ENCODE peak calls at places on chromosomes 16 and 17, in ten cellular contexts. C, P, R, H, Z, I, X, E, Y and F are unnamed samples. For H3K27me3, the result is how much of the 10 kb centered on the place peaks cover.

GRCh38 chr17:67751101-67752074 is 33.7 kb downstream of the NOL11 start:
- DNase-seq in C (no peak), P (no peak), R (no peak), H (no peak), Z (no peak), I (no peak), X (no peak), E (no peak), Y (no peak), F (no peak)

GRCh38 chr17:32341857-32342602 is at the start of gene C17orf75:
- DNase-seq in C (peak), P (peak), R (peak), H (peak), Z (peak), I (peak), X (peak), E (peak), Y (peak), F (peak)

GRCh38 chr16:86410076-86410475 is 100.3 kb upstream of the FOXF1 start:
- DNase-seq in C (no peak), P (no peak), R (no peak), H (no peak), Z (no peak), I (no peak), X (no peak), E (no peak), Y (no peak), F (no peak)

GRCh38 chr16:81632392-81633146 is 146.5 kb upstream of the PLCG2 start:
- DNase-seq in C (no peak), P (peak), R (peak), H (no peak), Z (no peak), I (no peak), X (no peak), E (no peak), Y (no peak), F (peak)

GRCh38 chr16:49016461-49016860 is 265.2 kb downstream of the CBLN1 start:
- DNase-seq in C (no peak), P (no peak), R (no peak), H (no peak), Z (no peak), I (no peak), X (no peak), E (no peak), Y (no peak), F (no peak)

GRCh38 chr17:78179372-78179771 is 7.5 kb downstream of the TK1 start:
- DNase-seq in C (no peak), P (peak), R (no peak), H (no peak), Z (no peak), I (peak), X (no peak), E (no peak), Y (no peak), F (peak)

GRCh38 chr17:9240659-9241370 is 219.5 kb downstream of the NTN1 start:
- DNase-seq in C (peak), P (peak), R (no peak), H (no peak), Z (no peak), I (peak), X (peak), E (peak), Y (peak), F (peak)

GRCh38 chr16:84176192-84177053 is 10.4 kb downstream of the TAF1C start:
- DNase-seq in C (no peak), P (no peak), R (no peak), H (no peak), Z (no peak), I (no peak), X (no peak), E (no peak), Y (no peak), F (no peak)

GRCh38 chr16:88957887-88958577 is 19.0 kb downstream of the CBFA2T3 start:
- DNase-seq in C (no peak), P (peak), R (no peak), H (no peak), Z (no peak), I (no peak), X (peak), E (no peak), Y (no peak), F (no peak)

DNA sequence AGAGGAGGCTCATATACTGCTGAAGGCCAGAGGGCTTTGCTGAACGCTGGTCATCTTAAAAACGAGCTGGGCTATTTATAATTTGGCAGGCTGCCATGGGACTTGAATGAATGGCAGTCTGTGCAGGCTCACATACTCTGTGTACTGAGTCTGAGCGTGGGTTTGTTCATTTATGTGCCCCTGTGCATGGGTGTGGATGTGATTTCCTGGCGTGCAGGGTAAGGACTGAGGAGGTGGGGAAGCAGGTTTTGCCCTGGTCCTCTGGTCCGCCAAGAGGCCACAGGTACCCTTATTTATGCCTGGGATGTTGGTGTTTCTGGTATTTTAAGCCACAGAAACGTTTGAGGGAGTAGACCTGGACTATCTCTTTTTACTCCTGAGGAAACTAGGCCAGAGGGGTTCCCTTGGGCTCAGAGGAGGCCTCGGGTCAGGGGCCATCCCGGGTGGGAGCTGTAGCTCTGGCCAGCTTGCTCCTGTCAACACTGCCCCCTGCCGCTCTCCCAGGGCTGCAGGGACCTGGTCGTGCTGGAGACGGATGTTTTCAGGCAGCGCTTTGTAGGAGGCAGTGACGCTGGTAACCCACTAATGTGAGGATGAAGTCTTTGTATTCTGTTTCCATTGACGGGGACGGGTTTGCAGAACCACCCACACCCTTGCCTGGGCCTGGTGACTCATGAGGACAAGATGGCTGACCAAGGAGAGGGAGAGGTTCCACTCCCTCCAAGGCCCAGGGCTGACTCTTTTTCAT is 184.4 kb downstream of the MSI2 start:
- DNase-seq in C (peak), P (peak), R (peak), H (peak), Z (peak), I (peak), X (peak), E (peak), Y (peak), F (peak)
- H3K27ac ChIP-seq in C (peak), P (no peak), R (peak), H (peak), Z (peak), I (peak), X (peak), E (peak), Y (no peak), F (peak)

DNA sequence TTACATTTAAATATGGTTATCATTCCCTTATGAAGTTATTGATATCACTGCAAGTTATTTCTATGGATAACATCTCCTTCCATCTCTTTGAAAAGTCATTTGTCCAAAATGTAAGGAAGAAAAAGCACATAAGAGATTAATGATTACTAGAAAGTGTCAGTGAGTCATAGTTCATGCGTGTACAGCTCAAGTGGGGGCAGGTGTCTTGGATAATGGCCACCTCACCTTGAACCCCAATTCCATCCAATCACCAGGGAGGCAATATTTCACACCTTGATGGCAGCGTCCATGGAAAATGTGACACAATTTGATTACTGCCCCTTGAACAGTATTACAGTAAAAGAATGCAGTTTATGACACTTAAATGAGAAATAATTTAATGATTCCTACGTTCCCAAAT is 358.3 kb upstream of the SOX9 start:
- DNase-seq in C (no peak), P (no peak), R (no peak), H (no peak), Z (no peak), I (no peak), X (no peak), E (no peak), Y (no peak), F (no peak)
- H3K27me3 ChIP-seq in C (under half), P (under half), R (under half), H (under half), Z (under half), I (under half), X (under half), E (under half), Y (under half), F (under half)

DNA sequence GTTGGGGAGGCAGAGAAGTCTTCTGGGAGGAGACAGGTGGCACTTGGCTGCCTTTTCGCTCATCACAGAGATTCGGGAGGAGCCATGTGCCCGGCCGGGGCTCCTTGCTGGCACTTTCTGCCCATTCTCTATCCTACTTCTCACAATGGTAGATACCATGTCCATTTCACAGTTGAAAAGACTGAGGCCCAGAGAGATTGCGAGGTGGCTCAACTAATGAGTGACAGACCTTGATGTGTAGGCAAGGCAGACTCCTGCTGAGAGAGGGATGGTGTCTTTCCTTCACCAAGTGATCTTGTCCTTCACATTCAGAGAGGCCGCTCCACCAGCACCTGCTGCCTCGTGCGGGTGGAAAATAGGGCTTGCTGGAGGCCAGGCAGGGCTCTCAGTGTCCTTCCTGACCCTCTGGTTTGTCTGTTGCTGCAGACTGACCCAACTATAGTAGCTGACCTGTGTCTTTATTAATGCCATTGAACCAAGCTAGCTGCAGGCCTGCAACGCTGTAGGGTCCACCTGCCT is 42.1 kb downstream of the MPRIP start:
- DNase-seq in C (no peak), P (peak), R (no peak), H (no peak), Z (no peak), I (peak), X (no peak), E (no peak), Y (no peak), F (no peak)
- H3K27ac ChIP-seq in C (no peak), P (no peak), R (no peak), H (no peak), Z (no peak), I (no peak), X (peak), E (no peak), Y (no peak), F (no peak)

GRCh38 chr17:42670199-42670924 is 6.4 kb downstream of the PLEKHH3 start:
- DNase-seq in C (peak), P (no peak), R (peak), H (no peak), Z (no peak), I (peak), X (no peak), E (no peak), Y (no peak), F (no peak)
- H3K27me3 ChIP-seq in C (half or more), P (under half), R (under half), H (under half), Z (under half), I (under half), X (under half), E (under half), Y (under half), F (under half)

DNA sequence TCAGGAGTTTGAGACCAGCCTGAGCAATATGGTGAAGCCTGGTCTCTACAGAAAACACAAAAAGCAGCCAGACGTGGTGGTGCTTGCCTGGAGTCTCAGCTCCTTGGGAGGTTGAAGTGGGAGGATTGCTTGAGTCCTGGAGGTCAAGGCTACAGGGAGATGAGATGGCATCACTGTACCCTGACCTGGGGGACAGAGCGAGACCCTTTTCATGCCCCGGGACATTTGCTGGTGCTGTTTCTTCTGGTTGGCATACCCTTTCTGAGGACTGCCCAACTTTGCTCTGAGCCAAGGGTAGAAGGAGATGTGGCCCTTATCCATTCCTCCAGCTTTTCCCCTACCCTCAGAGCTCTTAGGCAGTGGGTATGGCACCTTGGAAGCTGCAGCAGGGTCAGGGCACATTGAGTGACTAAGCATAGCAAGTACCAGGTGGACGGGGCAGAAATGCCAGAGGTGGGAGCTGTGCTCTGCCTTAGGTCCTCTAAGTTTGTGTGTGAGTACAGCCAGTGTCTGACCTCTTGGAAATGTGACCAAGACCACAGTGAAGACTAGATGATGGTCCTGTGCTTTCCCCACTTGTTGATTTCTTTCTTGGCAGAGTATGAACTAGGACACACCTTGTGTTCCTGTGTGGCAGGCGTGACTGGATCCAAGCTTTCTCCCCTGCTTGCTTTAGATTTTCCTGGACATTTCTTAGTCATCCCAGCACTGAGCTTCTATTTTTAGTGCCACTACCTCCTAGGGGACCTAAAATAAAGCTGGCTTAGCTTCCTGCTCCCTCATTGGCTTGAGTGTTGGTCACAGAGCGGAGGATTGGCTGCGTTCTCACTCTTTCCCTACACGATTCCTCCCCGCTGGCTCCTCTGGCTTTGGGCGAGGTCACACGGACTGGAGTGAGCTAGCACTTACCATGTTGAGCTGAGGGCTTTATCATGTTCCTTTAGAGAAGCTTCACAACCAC is 9.9 kb upstream of the EDC4 start:
- DNase-seq in C (no peak), P (peak), R (no peak), H (no peak), Z (no peak), I (no peak), X (peak), E (peak), Y (no peak), F (peak)
- H3K27ac ChIP-seq in C (no peak), P (peak), R (no peak), H (no peak), Z (no peak), I (no peak), X (peak), E (peak), Y (no peak), F (peak)